ENCODE peak calls at places on chromosomes 5 and 9, in six cellular contexts. C is spleen, R is right lobe of liver, A is CD14-positive monocyte, P is IMR-90, J is upper lobe of right lung. B is an unnamed sample.
A peak's percentile ranks its signal among the peaks of the same experiment; 100 is the strongest.

GRCh38 chr5:168072665-168073064 is 218.8 kb upstream of the WWC1 start:
- DNase-seq in C (no peak), R (no peak), A (no peak), P (no peak), J (no peak), B (no peak)

GRCh38 chr9:13988944-13989343 is 325.0 kb downstream of the NFIB start:
- DNase-seq in C (no peak), R (no peak), A (no peak), P (no peak), J (no peak), B (no peak)

GRCh38 chr9:14349141-14349817 is 35.3 kb upstream of the NFIB start:
- DNase-seq in C (no peak), R (no peak), A (no peak), P (no peak), J (no peak), B (no peak)

GRCh38 chr5:135116146-135116545 is 82.1 kb upstream of the PITX1 start:
- DNase-seq in C (no peak), R (no peak), A (no peak), P (no peak), J (peak; percentile 82), B (no peak)

GRCh38 chr9:76227165-76227564 is 167.1 kb downstream of the RFK start:
- DNase-seq in C (no peak), R (no peak), A (no peak), P (no peak), J (no peak), B (no peak)

GRCh38 chr9:134566936-134567335 is 74.7 kb upstream of the COL5A1 start:
- DNase-seq in C (no peak), R (peak; percentile 1), A (no peak), P (no peak), J (peak; percentile 27), B (peak; percentile 44)

GRCh38 chr9:33198163-33198562 is 31.0 kb upstream of the B4GALT1 start:
- DNase-seq in C (no peak), R (no peak), A (no peak), P (peak; percentile 45), J (no peak), B (no peak)

GRCh38 chr5:93941897-93942296 is 200.5 kb upstream of the POU5F2 start:
- DNase-seq in C (no peak), R (no peak), A (no peak), P (no peak), J (no peak), B (no peak)

GRCh38 chr5:32144637-32145207 is 29.4 kb downstream of the GOLPH3 start:
- DNase-seq in C (no peak), R (peak; percentile 37), A (no peak), P (no peak), J (no peak), B (no peak)

GRCh38 chr9:33161011-33161588 is 6.0 kb downstream of the B4GALT1 start:
- DNase-seq in C (peak; percentile 83), R (peak; percentile 56), A (peak; percentile 87), P (peak; percentile 98), J (peak; percentile 87), B (peak; percentile 88)

GRCh38 chr5:147169846-147170245 is 65.0 kb upstream of the STK32A start:
- DNase-seq in C (no peak), R (no peak), A (no peak), P (no peak), J (no peak), B (no peak)

GRCh38 chr5:177124486-177124991 is 9.0 kb upstream of the NSD1 start:
- DNase-seq in C (peak; percentile 62), R (no peak), A (no peak), P (no peak), J (no peak), B (no peak)

GRCh38 chr9:36141288-36141687 is 4.8 kb downstream of the GLIPR2 start:
- DNase-seq in C (peak; percentile 74), R (no peak), A (no peak), P (peak; percentile 41), J (no peak), B (no peak)

GRCh38 chr9:89154651-89155336 is 23.8 kb downstream of the SHC3 start:
- DNase-seq in C (no peak), R (no peak), A (peak; percentile 68), P (peak; percentile 96), J (no peak), B (no peak)

GRCh38 chr9:121634800-121635261 is 16.6 kb upstream of the DAB2IP start:
- DNase-seq in C (no peak), R (no peak), A (no peak), P (peak; percentile 13), J (no peak), B (no peak)

GRCh38 chr9:90793729-90794128 is 7.9 kb upstream of the SYK start:
- DNase-seq in C (no peak), R (no peak), A (no peak), P (no peak), J (no peak), B (no peak)

GRCh38 chr5:40521925-40522324 is 157.8 kb upstream of the PTGER4 start:
- DNase-seq in C (no peak), R (no peak), A (no peak), P (no peak), J (no peak), B (no peak)

GRCh38 chr9:116628706-116629105 is 58.4 kb upstream of the TRIM32 start:
- DNase-seq in C (no peak), R (no peak), A (no peak), P (no peak), J (no peak), B (no peak)

GRCh38 chr9:114037249-114037648 is 40.9 kb downstream of the AMBP start:
- DNase-seq in C (peak; percentile 19), R (no peak), A (no peak), P (no peak), J (no peak), B (peak; percentile 53)

GRCh38 chr9:100322954-100323536 is 29.7 kb downstream of the TEX10 start:
- DNase-seq in C (no peak), R (no peak), A (no peak), P (peak; percentile 51), J (no peak), B (no peak)

GRCh38 chr5:175466700-175467318 is 11.6 kb upstream of the SFXN1 start:
- DNase-seq in C (no peak), R (no peak), A (no peak), P (no peak), J (no peak), B (no peak)

GRCh38 chr9:130327781-130328348 is 62.3 kb downstream of the HMCN2 start:
- DNase-seq in C (no peak), R (no peak), A (no peak), P (peak; percentile 47), J (peak; percentile 65), B (no peak)

GRCh38 chr5:93595420-93596136 is 12.6 kb downstream of the NR2F1 start:
- DNase-seq in C (no peak), R (no peak), A (no peak), P (no peak), J (no peak), B (no peak)

GRCh38 chr9:72696481-72696880 is 175.1 kb downstream of the TMC1 start:
- DNase-seq in C (no peak), R (no peak), A (no peak), P (no peak), J (no peak), B (no peak)

GRCh38 chr9:104774831-104775573 is 11.1 kb downstream of the NIPSNAP3B start:
- DNase-seq in C (peak; percentile 62), R (no peak), A (peak; percentile 75), P (no peak), J (no peak), B (no peak)

GRCh38 chr5:65779643-65780042 is 57.6 kb downstream of the NLN start:
- DNase-seq in C (no peak), R (no peak), A (no peak), P (no peak), J (no peak), B (no peak)

DNA sequence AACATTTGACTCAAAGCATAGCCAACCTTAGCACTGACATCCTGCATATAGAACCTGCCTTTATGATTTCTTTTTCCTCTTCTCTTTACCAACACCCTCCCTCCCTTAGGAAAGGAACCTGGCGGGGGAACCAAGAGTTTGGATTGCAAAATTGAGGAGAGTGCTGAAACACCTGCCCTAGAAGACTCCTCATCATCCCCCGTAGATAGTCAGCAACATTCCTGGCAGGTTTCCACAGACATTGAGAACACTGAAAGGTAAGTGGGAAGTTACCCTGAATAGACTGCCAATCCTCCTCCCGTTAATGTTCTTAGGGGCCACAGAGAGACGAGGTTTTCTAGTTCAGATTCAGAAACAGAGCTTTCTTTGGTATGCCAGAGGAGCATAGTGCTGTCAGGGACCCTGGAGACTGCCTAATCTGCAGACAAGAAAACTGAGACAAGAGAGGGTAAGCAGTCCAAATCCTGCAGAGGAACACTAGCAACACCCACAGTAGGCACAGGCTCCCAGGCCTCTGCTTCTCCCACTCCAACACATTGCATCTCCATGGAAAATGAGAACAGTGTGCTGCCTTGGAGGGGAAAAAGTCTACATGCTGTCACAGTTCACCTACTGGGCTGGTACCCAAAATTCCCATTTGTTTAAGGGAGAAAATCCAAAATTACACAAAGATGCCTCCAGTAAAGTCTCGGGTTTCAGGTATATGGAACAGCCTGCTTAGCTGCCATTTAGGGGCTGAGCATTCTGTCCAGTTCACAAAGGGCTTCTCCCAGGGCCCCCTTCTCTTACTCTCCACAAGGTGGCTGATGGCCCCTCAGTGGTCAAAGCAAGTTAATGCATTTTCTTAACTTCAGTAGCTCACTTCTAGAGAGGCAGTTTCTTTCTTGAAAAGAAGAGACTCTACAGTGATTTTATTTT is 89.0 kb downstream of the RGS7BP start:
- DNase-seq in C (no peak), R (no peak), A (no peak), P (no peak), J (no peak), B (no peak)
- TF ChIP-seq CTCF in C (no peak), R (peak; percentile 35), A (no peak), P (no peak), J (peak; percentile 16), B (no peak)

GRCh38 chr9:112487008-112487798 is 576 bp downstream of the KIAA1958 start:
- DNase-seq in C (peak; percentile 93), R (peak; percentile 77), A (no peak), P (peak; percentile 36), J (peak; percentile 90), B (peak; percentile 88)
- TF ChIP-seq CTCF in C (no peak), R (no peak), A (no peak), P (no peak), J (no peak), B (no peak)

DNA sequence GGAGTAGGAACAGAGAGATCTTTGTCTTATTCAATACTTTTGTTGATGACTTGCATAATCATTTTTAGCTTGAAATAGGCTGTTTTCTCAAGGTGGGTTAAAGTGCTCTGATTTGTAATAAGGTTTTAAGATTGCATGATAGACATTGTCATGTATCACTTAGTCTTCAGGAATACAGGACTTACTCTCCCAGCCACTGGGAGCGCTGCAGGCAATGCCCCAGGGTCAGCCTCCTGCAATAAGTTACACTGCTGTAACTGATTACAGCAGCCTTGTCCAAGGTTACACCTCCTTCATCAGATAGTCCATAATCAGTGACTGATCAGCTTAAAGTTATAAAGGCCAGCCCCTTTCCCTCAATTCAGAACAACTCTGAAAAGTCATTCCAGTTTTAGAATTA is 218.6 kb downstream of the ESM1 start:
- DNase-seq in C (no peak), R (no peak), A (no peak), P (no peak), J (no peak), B (no peak)
- TF ChIP-seq CTCF in C (no peak), R (no peak), A (no peak), P (no peak), J (no peak), B (no peak)

DNA sequence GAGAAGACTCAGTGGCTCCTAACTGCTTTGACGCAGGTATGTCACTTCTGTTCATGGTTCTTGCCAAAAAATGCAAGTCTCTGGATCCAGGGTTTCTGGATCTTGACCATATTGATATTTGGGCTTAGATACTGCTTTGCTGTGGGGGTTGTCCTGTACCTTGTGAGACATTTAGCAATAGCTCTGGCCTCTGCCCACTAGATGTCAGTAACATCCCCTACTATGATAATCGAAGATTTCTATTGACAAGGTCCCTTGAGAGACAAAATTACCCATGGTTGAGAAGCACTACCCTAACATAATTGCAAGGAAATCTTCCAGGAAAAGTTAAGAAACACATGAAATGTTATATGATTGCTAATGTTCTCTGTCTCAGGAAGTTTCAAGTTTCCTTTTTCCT is 285.4 kb downstream of the TMEM232 start:
- DNase-seq in C (no peak), R (no peak), A (no peak), P (peak; percentile 31), J (no peak), B (no peak)
- TF ChIP-seq CTCF in C (no peak), R (peak; percentile 34), A (no peak), P (peak; percentile 45), J (no peak), B (peak; percentile 62)